ENCODE peak calls at places on chromosomes 16 and 17, in six cellular contexts. L is heart right ventricle, C is tibial artery, T is left ventricle myocardium inferior, W is psoas muscle, F is SJSA1. S is an unnamed sample.

GRCh38 chr16:81181013-81181720 is 57.3 kb upstream of the BCO1 start:
- DNase-seq in W (peak; percentile 86), C (peak; percentile 94), F (peak; percentile 97), L (peak; percentile 86), T (peak; percentile 81), S (peak; percentile 91)

GRCh38 chr16:6111390-6111789 is 1013.8 kb upstream of the EEF2KMT start:
- DNase-seq in W (no peak), T (no peak), F (no peak), L (no peak), C (no peak), S (no peak)

GRCh38 chr17:39756376-39757079 is 18.8 kb downstream of the GRB7 start:
- DNase-seq in L (no peak), W (no peak), F (no peak), C (peak; percentile 45), T (no peak), S (no peak)

GRCh38 chr17:33284022-33284421 is 9.1 kb downstream of the ASIC2 start:
- DNase-seq in W (peak; percentile 17), L (no peak), C (no peak), T (no peak), F (no peak), S (peak; percentile 62)

GRCh38 chr16:22670044-22670536 is 143.9 kb upstream of the HS3ST2 start:
- DNase-seq in W (no peak), L (no peak), T (no peak), C (peak; percentile 67), F (no peak), S (no peak)

GRCh38 chr17:80585880-80586279 is 41.2 kb downstream of the RPTOR start:
- DNase-seq in L (no peak), F (no peak), C (no peak), T (no peak), W (no peak), S (no peak)

GRCh38 chr16:10765772-10766171 is 22.1 kb downstream of the NUBP1 start:
- DNase-seq in L (no peak), F (no peak), C (no peak), T (no peak), W (no peak), S (no peak)

GRCh38 chr16:86901483-86901882 is 323.1 kb downstream of the FOXL1 start:
- DNase-seq in F (no peak), C (peak; percentile 60), T (no peak), W (no peak), L (no peak), S (no peak)

GRCh38 chr17:59561042-59561441 is 4.4 kb upstream of the DHX40 start:
- DNase-seq in W (no peak), F (no peak), L (no peak), C (no peak), T (no peak), S (no peak)

GRCh38 chr16:28259091-28259780 is 33.1 kb upstream of the SBK1 start:
- DNase-seq in F (no peak), L (no peak), W (peak; percentile 37), C (no peak), T (no peak), S (no peak)

GRCh38 chr17:29212681-29213121 is 32.5 kb upstream of the MYO18A start:
- DNase-seq in C (no peak), W (no peak), F (no peak), L (no peak), T (no peak), S (no peak)

GRCh38 chr17:5131146-5131715 is 15.4 kb downstream of the USP6 start:
- DNase-seq in F (no peak), C (no peak), W (no peak), T (no peak), L (no peak), S (no peak)

GRCh38 chr17:44751806-44752205 is 7.0 kb upstream of the ADAM11 start:
- DNase-seq in F (no peak), W (no peak), L (no peak), T (no peak), C (no peak), S (no peak)

GRCh38 chr17:59777033-59777432 is 69.6 kb downstream of the VMP1 start:
- DNase-seq in C (no peak), T (no peak), F (no peak), W (no peak), L (no peak), S (no peak)

GRCh38 chr17:60442271-60443201 is 20.2 kb downstream of the CHCT1 start:
- DNase-seq in T (no peak), C (no peak), L (no peak), F (no peak), W (no peak), S (no peak)

GRCh38 chr17:5545051-5545987 is 39.0 kb downstream of the NLRP1 start:
- DNase-seq in F (peak; percentile 72), C (no peak), L (no peak), W (no peak), T (no peak), S (no peak)

GRCh38 chr17:30495586-30495985 is 18.4 kb downstream of the GOSR1 start:
- DNase-seq in T (no peak), L (no peak), C (no peak), F (no peak), W (no peak), S (no peak)

GRCh38 chr16:10907757-10908045 is 30.7 kb downstream of the CIITA start:
- DNase-seq in F (no peak), L (no peak), T (no peak), C (no peak), W (no peak), S (no peak)

GRCh38 chr17:50445730-50446305 is 19.8 kb downstream of the ACSF2 start:
- DNase-seq in T (no peak), F (no peak), C (no peak), L (no peak), W (no peak), S (no peak)

GRCh38 chr16:88063201-88063773 is 112.1 kb downstream of the BANP start:
- DNase-seq in L (peak; percentile 27), F (no peak), C (no peak), W (peak; percentile 56), T (peak; percentile 44), S (peak; percentile 66)

GRCh38 chr16:49463529-49463928 is 89.9 kb downstream of the C16orf78 start:
- DNase-seq in T (no peak), L (no peak), F (peak; percentile 24), C (peak; percentile 43), W (no peak), S (no peak)

GRCh38 chr17:81132770-81133723 is 32.3 kb upstream of the PVALEF start:
- DNase-seq in W (no peak), T (no peak), F (no peak), C (no peak), L (no peak), S (no peak)

GRCh38 chr17:61411944-61412859 is 12.6 kb downstream of the TBX2 start:
- DNase-seq in T (peak; percentile 84), L (peak; percentile 79), F (peak; percentile 83), W (peak; percentile 84), C (peak; percentile 92), S (peak; percentile 94)

GRCh38 chr17:49260011-49260921 is 29.7 kb upstream of the PHOSPHO1 start:
- DNase-seq in T (peak; percentile 68), L (peak; percentile 82), F (peak; percentile 88), W (peak; percentile 66), C (peak; percentile 73), S (peak; percentile 81)

GRCh38 chr16:81445926-81446317 is 1.3 kb downstream of the CMIP start:
- DNase-seq in C (no peak), W (no peak), F (no peak), T (no peak), L (no peak), S (no peak)

GRCh38 chr16:16018705-16019104 is 69.3 kb downstream of the ABCC1 start:
- DNase-seq in W (no peak), T (no peak), C (no peak), L (no peak), F (peak; percentile 56), S (no peak)

GRCh38 chr16:16019488-16019887 is 70.1 kb downstream of the ABCC1 start:
- DNase-seq in L (no peak), W (no peak), T (no peak), C (peak; percentile 83), F (peak; percentile 95), S (peak; percentile 74)

GRCh38 chr16:16021020-16021419 is 71.6 kb downstream of the ABCC1 start:
- DNase-seq in T (no peak), F (no peak), L (no peak), W (no peak), C (no peak), S (no peak)

GRCh38 chr16:16021646-16021987 is 72.2 kb downstream of the ABCC1 start:
- DNase-seq in T (no peak), F (no peak), C (no peak), W (no peak), L (no peak), S (no peak)

GRCh38 chr16:16020291-16020690 is 70.9 kb downstream of the ABCC1 start:
- DNase-seq in C (no peak), L (no peak), F (no peak), T (no peak), W (no peak), S (no peak)
- H3K4me3 ChIP-seq in C (no peak overlapping the region), L (no peak overlapping the region), F (no peak overlapping the region), T (no peak overlapping the region), W (no peak overlapping the region), S (no peak overlapping the region)

DNA sequence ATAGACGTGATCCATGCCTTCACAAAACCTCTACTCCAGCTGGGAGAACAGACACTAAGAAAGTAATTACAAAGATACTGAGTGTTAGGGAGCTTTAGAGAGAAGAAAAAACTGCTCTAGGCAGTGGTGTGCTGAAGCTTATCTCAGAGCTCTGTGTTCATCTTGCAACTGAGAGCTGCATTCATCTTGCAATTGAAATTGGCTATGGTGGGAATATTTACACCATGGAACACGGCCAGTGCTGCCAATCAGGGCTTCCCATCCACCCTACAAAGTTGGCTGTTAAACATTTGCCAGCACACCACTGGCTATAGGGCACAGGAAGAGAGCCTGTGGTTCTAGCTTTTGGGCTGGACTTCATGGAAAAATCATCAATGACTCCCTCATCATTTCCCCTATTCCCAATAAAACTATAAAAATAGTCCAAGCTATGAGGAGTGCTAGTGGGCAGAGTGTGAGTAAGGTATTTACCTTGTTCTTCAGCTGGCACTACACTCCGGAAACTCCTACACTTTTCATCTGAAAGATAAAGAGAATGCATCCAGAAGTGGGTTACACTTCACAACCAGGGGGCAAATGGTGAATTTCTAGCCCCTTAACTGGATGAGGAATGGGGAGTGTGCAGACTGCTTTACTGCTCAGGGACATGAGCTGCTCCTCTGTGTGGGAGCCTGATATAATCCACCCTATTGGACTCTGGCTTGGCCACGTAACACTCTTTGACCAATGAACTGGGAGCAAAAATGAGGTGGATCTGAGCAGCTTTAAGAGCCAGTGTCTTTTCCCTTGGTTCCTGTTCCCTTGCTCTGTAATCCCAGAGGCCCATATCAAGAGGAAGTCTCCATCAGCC is 11.6 kb downstream of the GSG1L2 start:
- DNase-seq in W (no peak), C (no peak), L (no peak), T (no peak), F (no peak), S (no peak)
- H3K27ac ChIP-seq in W (no peak overlapping the region), C (no peak overlapping the region), L (no peak overlapping the region), T (peak overlapping the region; percentile 60), F (no peak overlapping the region), S (no peak overlapping the region)

GRCh38 chr17:47850692-47851573 is at the start of gene SP6:
- DNase-seq in W (peak; percentile 61), F (no peak), C (no peak), T (peak; percentile 35), L (peak; percentile 36), S (peak; percentile 69)
- H3K27me3 ChIP-seq in W (no peaks in the 10 kb centered on the region), F (peaks cover 96% of the 10 kb centered on the region), C (peaks cover 4% of the 10 kb centered on the region), T (peaks cover 100% of the 10 kb centered on the region), L (peaks cover 91% of the 10 kb centered on the region), S (no peaks in the 10 kb centered on the region)

DNA sequence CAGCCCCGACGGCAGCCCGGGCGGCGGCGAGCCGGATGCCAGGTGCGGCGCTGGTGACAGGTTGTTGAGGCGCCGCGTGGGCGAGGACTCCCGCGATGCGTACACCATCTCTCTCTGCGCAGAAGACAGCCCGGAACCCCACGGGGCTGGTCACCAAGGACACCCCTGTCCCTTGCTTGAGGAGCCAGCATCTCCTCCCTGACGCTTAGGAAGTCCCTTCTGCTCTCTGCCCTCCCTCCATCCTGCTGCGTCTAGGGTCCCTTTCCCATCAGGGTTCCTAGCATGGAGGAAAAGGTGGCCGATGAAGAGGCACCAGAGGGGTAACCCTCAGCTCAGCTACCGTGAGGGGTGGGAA is 43.6 kb downstream of the SRCIN1 start:
- DNase-seq in W (no peak), C (no peak), L (no peak), T (no peak), F (no peak), S (no peak)
- H3K4me3 ChIP-seq in W (no peak overlapping the region), C (no peak overlapping the region), L (no peak overlapping the region), T (no peak overlapping the region), F (no peak overlapping the region), S (no peak overlapping the region)